ENCODE peak calls at places on chromosomes 6 and 20, in six cellular contexts. S, W, G, F, R and H are unnamed samples.

GRCh38 chr6:167668019-167668753 is 158.5 kb upstream of the AFDN start:
- DNase-seq in G (no peak), W (no peak), F (no peak), S (no peak), R (peak; percentile 56), H (no peak)

GRCh38 chr20:57594092-57594911 is 25.9 kb downstream of the ZBP1 start:
- DNase-seq in R (peak; percentile 53), F (peak; percentile 48), S (peak; percentile 77), G (peak; percentile 84), W (peak; percentile 36), H (peak; percentile 10)

GRCh38 chr6:11425431-11425871 is 112.1 kb upstream of the TMEM170B start:
- DNase-seq in F (no peak), W (peak; percentile 77), R (no peak), G (peak; percentile 29), S (no peak), H (peak; percentile 50)

GRCh38 chr20:58718729-58719128 is 26.1 kb downstream of the NPEPL1 start:
- DNase-seq in R (no peak), S (no peak), F (no peak), G (no peak), W (no peak), H (no peak)

GRCh38 chr6:24905485-24905884 is 30.3 kb downstream of the RIPOR2 start:
- DNase-seq in F (no peak), G (no peak), W (no peak), R (no peak), S (no peak), H (no peak)

GRCh38 chr20:50309280-50309763 is 118.7 kb downstream of the CEBPB start:
- DNase-seq in W (peak; percentile 44), F (no peak), S (no peak), R (no peak), G (no peak), H (no peak)

GRCh38 chr6:157637516-157637915 is 185.5 kb upstream of the SNX9 start:
- DNase-seq in W (no peak), F (no peak), R (no peak), G (no peak), S (no peak), H (no peak)

GRCh38 chr6:119209452-119210205 is 131.2 kb upstream of the FAM184A start:
- DNase-seq in S (no peak), R (no peak), F (no peak), G (no peak), W (no peak), H (no peak)

GRCh38 chr6:36196880-36197548 is 470 bp downstream of the BRPF3 start:
- DNase-seq in F (peak; percentile 98), R (peak; percentile 99), G (peak; percentile 100), W (peak; percentile 92), S (peak; percentile 100), H (peak; percentile 86)